ENCODE peak calls at places on chromosomes 13 and 19, in six cellular contexts. K is fibroblast of the aortic adventitia, Q is T-helper 1 cell, N is AG04449, C is EL, V is NCI-H460. H is an unnamed sample.

GRCh38 chr19:55554302-55554701 is 9.0 kb upstream of the SBK3 start:
- DNase-seq in K (no peak), Q (no peak), N (no peak), C (no peak), V (no peak), H (no peak)

GRCh38 chr13:109645831-109646230 is 140.6 kb downstream of the IRS2 start:
- DNase-seq in K (no peak), Q (no peak), N (no peak), C (no peak), V (no peak), H (no peak)

GRCh38 chr13:85798999-85799646 is at the start of gene SLITRK6:
- DNase-seq in K (peak), Q (no peak), N (peak), C (peak), V (peak), H (peak)

GRCh38 chr13:42497798-42498197 is 76.2 kb upstream of the TNFSF11 start:
- DNase-seq in K (peak), Q (peak), N (no peak), C (peak), V (no peak), H (no peak)

GRCh38 chr13:67052550-67053237 is 177.4 kb downstream of the PCDH9 start:
- DNase-seq in K (no peak), Q (no peak), N (no peak), C (no peak), V (no peak), H (no peak)

GRCh38 chr19:12639901-12640613 is 26.5 kb downstream of the MAN2B1 start:
- DNase-seq in K (peak), Q (peak), N (peak), C (peak), V (peak), H (peak)

GRCh38 chr19:46447824-46448223 is 19.1 kb upstream of the PNMA8C start:
- DNase-seq in K (no peak), Q (no peak), N (no peak), C (no peak), V (no peak), H (no peak)

GRCh38 chr19:16714702-16715294 is 4.8 kb upstream of the NWD1 start:
- DNase-seq in K (peak), Q (peak), N (no peak), C (peak), V (peak), H (peak)

GRCh38 chr13:30119476-30119875 is 187.9 kb downstream of the KATNAL1 start:
- DNase-seq in K (peak), Q (peak), N (peak), C (peak), V (no peak), H (peak)

GRCh38 chr13:30743319-30744055 is 8.1 kb downstream of the ALOX5AP start:
- DNase-seq in K (peak), Q (no peak), N (peak), C (peak), V (peak), H (peak)

GRCh38 chr19:40576181-40576584 is 490 bp upstream of the SHKBP1 start:
- DNase-seq in K (no peak), Q (no peak), N (no peak), C (no peak), V (no peak), H (no peak)

GRCh38 chr19:47541507-47541906 is 26.6 kb upstream of the NAPA start:
- DNase-seq in K (no peak), Q (peak), N (no peak), C (no peak), V (no peak), H (no peak)

GRCh38 chr13:94552095-94552494 is 43.9 kb downstream of the TGDS start:
- DNase-seq in K (no peak), Q (no peak), N (no peak), C (no peak), V (no peak), H (no peak)

GRCh38 chr13:58080806-58081205 is 449.3 kb downstream of the PCDH17 start:
- DNase-seq in K (no peak), Q (no peak), N (no peak), C (no peak), V (no peak), H (no peak)

GRCh38 chr13:86906458-86906857 is 764.7 kb upstream of the SLITRK5 start:
- DNase-seq in K (no peak), Q (no peak), N (no peak), C (no peak), V (no peak), H (no peak)

H was measured in COLO829.